ENCODE peak calls at places on chromosomes 16 and 17, in eight cellular contexts. One of them, this sample, is unnamed.

GRCh38 chr16:87680272-87680644 is 78.0 kb downstream of the JPH3 start:
- DNase-seq in hypothalamus: no peak
- DNase-seq in HEK293T: no peak
- DNase-seq in MV-4-11: no peak
- DNase-seq in stimulated activated CD8-positive, alpha-beta memory T cell treated with anti-CD3 and anti-CD28 coated beads, Interleukin-7, amount 100 ng/mL, for 1 hour: no peak
- DNase-seq in M059J: no peak
- DNase-seq in NCI-H1417: no peak
- DNase-seq in BJ: no peak
- DNase-seq in this sample: no peak

GRCh38 chr17:44862278-44862914 is 14.7 kb downstream of the HIGD1B start:
- DNase-seq in HEK293T: no peak
- DNase-seq in BJ: no peak
- DNase-seq in hypothalamus: no peak
- DNase-seq in MV-4-11: no peak
- DNase-seq in M059J: no peak
- DNase-seq in stimulated activated CD8-positive, alpha-beta memory T cell treated with anti-CD3 and anti-CD28 coated beads, Interleukin-7, amount 100 ng/mL, for 1 hour: no peak
- DNase-seq in NCI-H1417: no peak
- DNase-seq in this sample: no peak

GRCh38 chr17:69445132-69445531 is 30.6 kb downstream of the MAP2K6 start:
- DNase-seq in HEK293T: no peak
- DNase-seq in BJ: no peak
- DNase-seq in stimulated activated CD8-positive, alpha-beta memory T cell treated with anti-CD3 and anti-CD28 coated beads, Interleukin-7, amount 100 ng/mL, for 1 hour: no peak
- DNase-seq in MV-4-11: peak
- DNase-seq in NCI-H1417: no peak
- DNase-seq in M059J: no peak
- DNase-seq in hypothalamus: no peak
- DNase-seq in this sample: no peak

GRCh38 chr16:75007443-75007842 is 8.6 kb downstream of the ZNRF1 start:
- DNase-seq in hypothalamus: no peak
- DNase-seq in MV-4-11: no peak
- DNase-seq in BJ: no peak
- DNase-seq in stimulated activated CD8-positive, alpha-beta memory T cell treated with anti-CD3 and anti-CD28 coated beads, Interleukin-7, amount 100 ng/mL, for 1 hour: no peak
- DNase-seq in HEK293T: no peak
- DNase-seq in M059J: no peak
- DNase-seq in NCI-H1417: no peak
- DNase-seq in this sample: no peak

GRCh38 chr17:57552114-57552601 is 192.9 kb downstream of the CCDC182 start:
- DNase-seq in stimulated activated CD8-positive, alpha-beta memory T cell treated with anti-CD3 and anti-CD28 coated beads, Interleukin-7, amount 100 ng/mL, for 1 hour: no peak
- DNase-seq in hypothalamus: no peak
- DNase-seq in HEK293T: peak
- DNase-seq in MV-4-11: peak
- DNase-seq in NCI-H1417: no peak
- DNase-seq in BJ: no peak
- DNase-seq in M059J: no peak
- DNase-seq in this sample: no peak

GRCh38 chr16:735982-736453 is 4.8 kb downstream of the CIAO3 start:
- DNase-seq in stimulated activated CD8-positive, alpha-beta memory T cell treated with anti-CD3 and anti-CD28 coated beads, Interleukin-7, amount 100 ng/mL, for 1 hour: no peak
- DNase-seq in BJ: no peak
- DNase-seq in M059J: no peak
- DNase-seq in MV-4-11: no peak
- DNase-seq in hypothalamus: no peak
- DNase-seq in HEK293T: no peak
- DNase-seq in NCI-H1417: no peak
- DNase-seq in this sample: no peak

GRCh38 chr16:49638696-49639629 is 216.9 kb downstream of the ZNF423 start:
- DNase-seq in hypothalamus: no peak
- DNase-seq in HEK293T: no peak
- DNase-seq in NCI-H1417: no peak
- DNase-seq in M059J: no peak
- DNase-seq in MV-4-11: no peak
- DNase-seq in BJ: no peak
- DNase-seq in stimulated activated CD8-positive, alpha-beta memory T cell treated with anti-CD3 and anti-CD28 coated beads, Interleukin-7, amount 100 ng/mL, for 1 hour: no peak
- DNase-seq in this sample: no peak

GRCh38 chr16:72990003-72990521 is 57.9 kb downstream of the ZFHX3 start:
- DNase-seq in BJ: peak
- DNase-seq in HEK293T: peak
- DNase-seq in M059J: peak
- DNase-seq in NCI-H1417: no peak
- DNase-seq in stimulated activated CD8-positive, alpha-beta memory T cell treated with anti-CD3 and anti-CD28 coated beads, Interleukin-7, amount 100 ng/mL, for 1 hour: no peak
- DNase-seq in MV-4-11: peak
- DNase-seq in hypothalamus: no peak
- DNase-seq in this sample: no peak

GRCh38 chr17:81453712-81454111 is 58.5 kb downstream of the BAHCC1 start:
- DNase-seq in BJ: no peak
- DNase-seq in NCI-H1417: no peak
- DNase-seq in HEK293T: no peak
- DNase-seq in hypothalamus: no peak
- DNase-seq in MV-4-11: no peak
- DNase-seq in M059J: no peak
- DNase-seq in stimulated activated CD8-positive, alpha-beta memory T cell treated with anti-CD3 and anti-CD28 coated beads, Interleukin-7, amount 100 ng/mL, for 1 hour: no peak
- DNase-seq in this sample: no peak

GRCh38 chr16:777826-778225 is 10.4 kb downstream of the RPUSD1 start:
- DNase-seq in M059J: peak
- DNase-seq in NCI-H1417: no peak
- DNase-seq in stimulated activated CD8-positive, alpha-beta memory T cell treated with anti-CD3 and anti-CD28 coated beads, Interleukin-7, amount 100 ng/mL, for 1 hour: no peak
- DNase-seq in HEK293T: no peak
- DNase-seq in BJ: no peak
- DNase-seq in MV-4-11: no peak
- DNase-seq in hypothalamus: no peak
- DNase-seq in this sample: no peak

GRCh38 chr17:32881054-32881453 is 4.1 kb upstream of the MYO1D start:
- DNase-seq in HEK293T: no peak
- DNase-seq in hypothalamus: no peak
- DNase-seq in M059J: no peak
- DNase-seq in MV-4-11: no peak
- DNase-seq in stimulated activated CD8-positive, alpha-beta memory T cell treated with anti-CD3 and anti-CD28 coated beads, Interleukin-7, amount 100 ng/mL, for 1 hour: no peak
- DNase-seq in BJ: no peak
- DNase-seq in NCI-H1417: no peak
- DNase-seq in this sample: no peak

GRCh38 chr16:86509759-86510464 is 415 bp upstream of the FOXF1 start:
- DNase-seq in BJ: no peak
- DNase-seq in M059J: peak
- DNase-seq in MV-4-11: no peak
- DNase-seq in stimulated activated CD8-positive, alpha-beta memory T cell treated with anti-CD3 and anti-CD28 coated beads, Interleukin-7, amount 100 ng/mL, for 1 hour: no peak
- DNase-seq in HEK293T: peak
- DNase-seq in hypothalamus: no peak
- DNase-seq in NCI-H1417: peak
- DNase-seq in this sample: no peak

GRCh38 chr16:58026139-58026704 is 668 bp downstream of the MMP15 start:
- DNase-seq in HEK293T: peak
- DNase-seq in BJ: no peak
- DNase-seq in MV-4-11: peak
- DNase-seq in hypothalamus: no peak
- DNase-seq in NCI-H1417: peak
- DNase-seq in M059J: peak
- DNase-seq in stimulated activated CD8-positive, alpha-beta memory T cell treated with anti-CD3 and anti-CD28 coated beads, Interleukin-7, amount 100 ng/mL, for 1 hour: no peak
- DNase-seq in this sample: no peak

GRCh38 chr16:68287276-68288251 is 23.2 kb downstream of the SLC7A6OS start:
- DNase-seq in HEK293T: no peak
- DNase-seq in NCI-H1417: no peak
- DNase-seq in hypothalamus: no peak
- DNase-seq in stimulated activated CD8-positive, alpha-beta memory T cell treated with anti-CD3 and anti-CD28 coated beads, Interleukin-7, amount 100 ng/mL, for 1 hour: no peak
- DNase-seq in MV-4-11: peak
- DNase-seq in BJ: peak
- DNase-seq in M059J: peak
- DNase-seq in this sample: peak

GRCh38 chr16:6558133-6558532 is 774.5 kb upstream of the RBFOX1 start:
- DNase-seq in stimulated activated CD8-positive, alpha-beta memory T cell treated with anti-CD3 and anti-CD28 coated beads, Interleukin-7, amount 100 ng/mL, for 1 hour: no peak
- DNase-seq in BJ: no peak
- DNase-seq in NCI-H1417: no peak
- DNase-seq in M059J: no peak
- DNase-seq in HEK293T: no peak
- DNase-seq in MV-4-11: no peak
- DNase-seq in hypothalamus: no peak
- DNase-seq in this sample: no peak

GRCh38 chr16:79150128-79150527 is 450.4 kb downstream of the MAF start:
- DNase-seq in stimulated activated CD8-positive, alpha-beta memory T cell treated with anti-CD3 and anti-CD28 coated beads, Interleukin-7, amount 100 ng/mL, for 1 hour: no peak
- DNase-seq in NCI-H1417: no peak
- DNase-seq in hypothalamus: no peak
- DNase-seq in MV-4-11: no peak
- DNase-seq in BJ: no peak
- DNase-seq in M059J: no peak
- DNase-seq in HEK293T: no peak
- DNase-seq in this sample: no peak

GRCh38 chr17:49527927-49528651 is 33.0 kb downstream of the NGFR start:
- DNase-seq in stimulated activated CD8-positive, alpha-beta memory T cell treated with anti-CD3 and anti-CD28 coated beads, Interleukin-7, amount 100 ng/mL, for 1 hour: no peak
- DNase-seq in hypothalamus: no peak
- DNase-seq in M059J: no peak
- DNase-seq in MV-4-11: no peak
- DNase-seq in NCI-H1417: no peak
- DNase-seq in BJ: no peak
- DNase-seq in HEK293T: no peak
- DNase-seq in this sample: no peak

GRCh38 chr16:70163596-70163995 is 10.0 kb upstream of the CLEC18C start:
- DNase-seq in BJ: no peak
- DNase-seq in stimulated activated CD8-positive, alpha-beta memory T cell treated with anti-CD3 and anti-CD28 coated beads, Interleukin-7, amount 100 ng/mL, for 1 hour: no peak
- DNase-seq in HEK293T: no peak
- DNase-seq in NCI-H1417: no peak
- DNase-seq in MV-4-11: no peak
- DNase-seq in M059J: no peak
- DNase-seq in hypothalamus: no peak
- DNase-seq in this sample: no peak

GRCh38 chr16:65697061-65697460 is 575.2 kb upstream of the CDH11 start:
- DNase-seq in stimulated activated CD8-positive, alpha-beta memory T cell treated with anti-CD3 and anti-CD28 coated beads, Interleukin-7, amount 100 ng/mL, for 1 hour: no peak
- DNase-seq in M059J: peak
- DNase-seq in hypothalamus: no peak
- DNase-seq in NCI-H1417: no peak
- DNase-seq in MV-4-11: no peak
- DNase-seq in BJ: no peak
- DNase-seq in HEK293T: no peak
- DNase-seq in this sample: no peak

GRCh38 chr17:36849871-36850348 is 87.4 kb upstream of the LHX1 start:
- DNase-seq in stimulated activated CD8-positive, alpha-beta memory T cell treated with anti-CD3 and anti-CD28 coated beads, Interleukin-7, amount 100 ng/mL, for 1 hour: no peak
- DNase-seq in BJ: peak
- DNase-seq in MV-4-11: peak
- DNase-seq in hypothalamus: no peak
- DNase-seq in NCI-H1417: no peak
- DNase-seq in M059J: peak
- DNase-seq in HEK293T: peak
- DNase-seq in this sample: no peak

GRCh38 chr16:75292691-75293090 is 41.3 kb upstream of the BCAR1 start:
- DNase-seq in NCI-H1417: no peak
- DNase-seq in hypothalamus: no peak
- DNase-seq in MV-4-11: no peak
- DNase-seq in M059J: no peak
- DNase-seq in stimulated activated CD8-positive, alpha-beta memory T cell treated with anti-CD3 and anti-CD28 coated beads, Interleukin-7, amount 100 ng/mL, for 1 hour: no peak
- DNase-seq in HEK293T: no peak
- DNase-seq in BJ: no peak
- DNase-seq in this sample: no peak

GRCh38 chr17:34615326-34615725 is 35.9 kb downstream of the TMEM132E start:
- DNase-seq in M059J: no peak
- DNase-seq in NCI-H1417: no peak
- DNase-seq in MV-4-11: no peak
- DNase-seq in BJ: no peak
- DNase-seq in stimulated activated CD8-positive, alpha-beta memory T cell treated with anti-CD3 and anti-CD28 coated beads, Interleukin-7, amount 100 ng/mL, for 1 hour: no peak
- DNase-seq in HEK293T: no peak
- DNase-seq in hypothalamus: no peak
- DNase-seq in this sample: no peak

GRCh38 chr17:36863131-36863530 is 74.1 kb upstream of the LHX1 start:
- DNase-seq in hypothalamus: no peak
- DNase-seq in stimulated activated CD8-positive, alpha-beta memory T cell treated with anti-CD3 and anti-CD28 coated beads, Interleukin-7, amount 100 ng/mL, for 1 hour: no peak
- DNase-seq in HEK293T: no peak
- DNase-seq in NCI-H1417: no peak
- DNase-seq in MV-4-11: no peak
- DNase-seq in M059J: no peak
- DNase-seq in BJ: no peak
- DNase-seq in this sample: no peak

GRCh38 chr17:68906638-68907037 is 48.6 kb downstream of the ABCA8 start:
- DNase-seq in BJ: no peak
- DNase-seq in MV-4-11: no peak
- DNase-seq in stimulated activated CD8-positive, alpha-beta memory T cell treated with anti-CD3 and anti-CD28 coated beads, Interleukin-7, amount 100 ng/mL, for 1 hour: no peak
- DNase-seq in NCI-H1417: no peak
- DNase-seq in hypothalamus: no peak
- DNase-seq in HEK293T: peak
- DNase-seq in M059J: peak
- DNase-seq in this sample: no peak

GRCh38 chr16:87350031-87350430 is 32.8 kb upstream of the C16orf95 start:
- DNase-seq in HEK293T: no peak
- DNase-seq in M059J: no peak
- DNase-seq in hypothalamus: no peak
- DNase-seq in stimulated activated CD8-positive, alpha-beta memory T cell treated with anti-CD3 and anti-CD28 coated beads, Interleukin-7, amount 100 ng/mL, for 1 hour: no peak
- DNase-seq in BJ: no peak
- DNase-seq in MV-4-11: no peak
- DNase-seq in NCI-H1417: no peak
- DNase-seq in this sample: no peak

GRCh38 chr16:56836410-56836834 is 28.6 kb upstream of the SLC12A3 start:
- DNase-seq in BJ: no peak
- DNase-seq in hypothalamus: no peak
- DNase-seq in NCI-H1417: no peak
- DNase-seq in stimulated activated CD8-positive, alpha-beta memory T cell treated with anti-CD3 and anti-CD28 coated beads, Interleukin-7, amount 100 ng/mL, for 1 hour: no peak
- DNase-seq in M059J: peak
- DNase-seq in MV-4-11: no peak
- DNase-seq in HEK293T: no peak
- DNase-seq in this sample: no peak

GRCh38 chr17:45006927-45007461 is 38.9 kb upstream of the C1QL1 start:
- DNase-seq in HEK293T: no peak
- DNase-seq in NCI-H1417: peak
- DNase-seq in M059J: no peak
- DNase-seq in stimulated activated CD8-positive, alpha-beta memory T cell treated with anti-CD3 and anti-CD28 coated beads, Interleukin-7, amount 100 ng/mL, for 1 hour: no peak
- DNase-seq in MV-4-11: no peak
- DNase-seq in hypothalamus: no peak
- DNase-seq in BJ: no peak
- DNase-seq in this sample: no peak

GRCh38 chr17:7240375-7240774 is 1.1 kb upstream of the PHF23 start:
- DNase-seq in BJ: no peak
- DNase-seq in hypothalamus: no peak
- DNase-seq in HEK293T: no peak
- DNase-seq in MV-4-11: peak
- DNase-seq in stimulated activated CD8-positive, alpha-beta memory T cell treated with anti-CD3 and anti-CD28 coated beads, Interleukin-7, amount 100 ng/mL, for 1 hour: no peak
- DNase-seq in NCI-H1417: no peak
- DNase-seq in M059J: no peak
- DNase-seq in this sample: no peak

GRCh38 chr16:4261557-4262172 is 11.2 kb downstream of the TFAP4 start:
- DNase-seq in stimulated activated CD8-positive, alpha-beta memory T cell treated with anti-CD3 and anti-CD28 coated beads, Interleukin-7, amount 100 ng/mL, for 1 hour: no peak
- DNase-seq in BJ: no peak
- DNase-seq in M059J: no peak
- DNase-seq in MV-4-11: no peak
- DNase-seq in hypothalamus: no peak
- DNase-seq in HEK293T: peak
- DNase-seq in NCI-H1417: no peak
- DNase-seq in this sample: no peak